ENCODE peak calls at places on chromosome 20, in five cellular contexts. One of them, this sample, is unnamed.

GRCh38 chr20:46176744-46177378 is 58.7 kb downstream of the CD40 start:
- DNase-seq in IMR-90: no peak
- DNase-seq in right atrium auricular region: no peak
- DNase-seq in fibroblast of lung: no peak
- DNase-seq in NB4: no peak
- DNase-seq in this sample: no peak

GRCh38 chr20:29689411-29690225 is 1567.8 kb upstream of the DEFB115 start:
- DNase-seq in fibroblast of lung: no peak
- DNase-seq in NB4: no peak
- DNase-seq in right atrium auricular region: no peak
- DNase-seq in IMR-90: no peak
- DNase-seq in this sample: peak

GRCh38 chr20:20360464-20360863 is 7.4 kb upstream of the INSM1 start:
- DNase-seq in IMR-90: peak
- DNase-seq in right atrium auricular region: no peak
- DNase-seq in NB4: peak
- DNase-seq in fibroblast of lung: peak
- DNase-seq in this sample: peak

GRCh38 chr20:53208110-53208908 is 236.2 kb downstream of the TSHZ2 start:
- DNase-seq in NB4: peak
- DNase-seq in fibroblast of lung: no peak
- DNase-seq in right atrium auricular region: no peak
- DNase-seq in IMR-90: no peak
- DNase-seq in this sample: no peak

GRCh38 chr20:7703436-7703835 is 236.8 kb downstream of the HAO1 start:
- DNase-seq in NB4: no peak
- DNase-seq in fibroblast of lung: no peak
- DNase-seq in right atrium auricular region: no peak
- DNase-seq in IMR-90: no peak
- DNase-seq in this sample: no peak

GRCh38 chr20:35837577-35838195 is 65.9 kb downstream of the PHF20 start:
- DNase-seq in right atrium auricular region: no peak
- DNase-seq in IMR-90: peak
- DNase-seq in fibroblast of lung: peak
- DNase-seq in NB4: no peak
- DNase-seq in this sample: no peak

GRCh38 chr20:53917145-53918009 is 153.0 kb downstream of the BCAS1 start:
- DNase-seq in IMR-90: no peak
- DNase-seq in right atrium auricular region: peak
- DNase-seq in NB4: peak
- DNase-seq in fibroblast of lung: peak
- DNase-seq in this sample: peak

GRCh38 chr20:45456632-45457031 is 12.9 kb upstream of the WFDC2 start:
- DNase-seq in NB4: peak
- DNase-seq in fibroblast of lung: no peak
- DNase-seq in IMR-90: no peak
- DNase-seq in right atrium auricular region: no peak
- DNase-seq in this sample: no peak

GRCh38 chr20:44938637-44939036 is 21.6 kb downstream of the TOMM34 start:
- DNase-seq in right atrium auricular region: no peak
- DNase-seq in IMR-90: no peak
- DNase-seq in fibroblast of lung: no peak
- DNase-seq in NB4: no peak
- DNase-seq in this sample: no peak

GRCh38 chr20:10963717-10964266 is 290.0 kb upstream of the JAG1 start:
- DNase-seq in right atrium auricular region: no peak
- DNase-seq in IMR-90: no peak
- DNase-seq in NB4: no peak
- DNase-seq in fibroblast of lung: no peak
- DNase-seq in this sample: no peak

GRCh38 chr20:49029203-49029602 is 16.9 kb upstream of the CSE1L start:
- DNase-seq in NB4: no peak
- DNase-seq in fibroblast of lung: peak
- DNase-seq in right atrium auricular region: no peak
- DNase-seq in IMR-90: peak
- DNase-seq in this sample: no peak

GRCh38 chr20:24746351-24746685 is 202.8 kb upstream of the CST7 start:
- DNase-seq in NB4: no peak
- DNase-seq in IMR-90: no peak
- DNase-seq in fibroblast of lung: peak
- DNase-seq in right atrium auricular region: peak
- DNase-seq in this sample: no peak

GRCh38 chr20:22836211-22836610 is 198.9 kb upstream of the SSTR4 start:
- DNase-seq in IMR-90: no peak
- DNase-seq in right atrium auricular region: no peak
- DNase-seq in NB4: no peak
- DNase-seq in fibroblast of lung: no peak
- DNase-seq in this sample: no peak
- TF ChIP-seq CTCF in IMR-90: no peak
- TF ChIP-seq CTCF in right atrium auricular region: no peak
- TF ChIP-seq CTCF in NB4: no peak
- TF ChIP-seq CTCF in fibroblast of lung: no peak
- TF ChIP-seq CTCF in this sample: no peak

GRCh38 chr20:3157817-3158216 is 1.8 kb downstream of the FASTKD5 start:
- DNase-seq in NB4: no peak
- DNase-seq in right atrium auricular region: no peak
- DNase-seq in fibroblast of lung: no peak
- DNase-seq in IMR-90: no peak
- DNase-seq in this sample: no peak
- H3K4me3 ChIP-seq in NB4: peak
- H3K4me3 ChIP-seq in right atrium auricular region: peak
- H3K4me3 ChIP-seq in fibroblast of lung: no peak
- H3K4me3 ChIP-seq in IMR-90: no peak
- H3K4me3 ChIP-seq in this sample: peak

GRCh38 chr20:23061262-23061661 is 11.8 kb upstream of the THBD start:
- DNase-seq in NB4: no peak
- DNase-seq in fibroblast of lung: no peak
- DNase-seq in right atrium auricular region: no peak
- DNase-seq in IMR-90: no peak
- DNase-seq in this sample: no peak

GRCh38 chr20:23063573-23063972 is 14.1 kb upstream of the THBD start:
- DNase-seq in fibroblast of lung: peak
- DNase-seq in NB4: no peak
- DNase-seq in IMR-90: no peak
- DNase-seq in right atrium auricular region: no peak
- DNase-seq in this sample: no peak

GRCh38 chr20:23060629-23061028 is 11.2 kb upstream of the THBD start:
- DNase-seq in fibroblast of lung: no peak
- DNase-seq in IMR-90: no peak
- DNase-seq in NB4: no peak
- DNase-seq in right atrium auricular region: no peak
- DNase-seq in this sample: no peak

GRCh38 chr20:23062632-23063031 is 13.2 kb upstream of the THBD start:
- DNase-seq in right atrium auricular region: no peak
- DNase-seq in NB4: no peak
- DNase-seq in fibroblast of lung: no peak
- DNase-seq in IMR-90: no peak
- DNase-seq in this sample: no peak

DNA sequence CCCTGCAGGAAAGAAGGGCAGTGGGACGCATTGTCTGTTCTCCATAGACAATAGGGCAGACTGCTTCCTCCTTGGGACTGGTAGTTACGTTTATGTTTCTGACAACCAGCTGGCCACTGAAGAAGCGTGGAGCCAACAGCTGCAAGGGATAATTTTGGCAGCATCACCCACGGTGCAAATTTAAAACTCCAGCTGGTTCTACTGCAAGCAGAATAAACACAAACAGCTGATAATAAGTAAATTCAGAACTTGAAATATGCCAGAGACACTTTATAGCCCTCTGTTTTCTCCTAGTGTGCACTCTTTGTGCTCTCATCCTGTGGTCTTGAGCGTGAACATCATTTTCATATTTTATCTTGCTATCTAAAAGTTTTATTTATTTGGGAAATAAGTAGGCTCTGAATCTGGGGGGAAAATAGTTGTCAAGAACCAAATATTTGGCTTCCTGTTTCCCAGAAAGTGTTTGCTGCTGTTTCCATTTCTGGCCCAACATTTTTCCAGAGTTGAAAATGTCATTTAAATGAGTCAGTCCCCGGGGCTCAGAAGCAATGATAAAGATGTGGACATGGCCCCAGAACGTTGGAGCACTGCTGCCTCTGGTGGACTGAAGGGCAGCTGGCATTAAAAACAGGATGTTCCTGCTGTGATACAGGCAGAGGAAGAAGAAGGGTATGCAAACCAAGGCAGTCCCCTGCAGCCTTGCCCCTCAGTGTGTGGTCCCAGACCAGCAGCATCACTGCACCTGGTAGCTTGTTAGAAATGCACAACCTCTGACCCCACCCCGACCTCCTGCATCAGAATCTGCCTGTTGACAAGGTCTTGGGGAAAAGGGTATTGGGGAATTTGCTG is 12.5 kb upstream of the THBD start:
- DNase-seq in fibroblast of lung: peak
- DNase-seq in NB4: peak
- DNase-seq in right atrium auricular region: peak
- DNase-seq in IMR-90: peak
- DNase-seq in this sample: no peak
- TF ChIP-seq CTCF in fibroblast of lung: peak
- TF ChIP-seq CTCF in NB4: peak
- TF ChIP-seq CTCF in right atrium auricular region: no peak
- TF ChIP-seq CTCF in IMR-90: peak
- TF ChIP-seq CTCF in this sample: peak

GRCh38 chr20:13221313-13221672 is 219 bp downstream of the ISM1 start:
- DNase-seq in NB4: no peak
- DNase-seq in fibroblast of lung: no peak
- DNase-seq in right atrium auricular region: no peak
- DNase-seq in IMR-90: no peak
- DNase-seq in this sample: no peak
- H3K4me3 ChIP-seq in NB4: no peak
- H3K4me3 ChIP-seq in fibroblast of lung: no peak
- H3K4me3 ChIP-seq in right atrium auricular region: peak
- H3K4me3 ChIP-seq in IMR-90: peak
- H3K4me3 ChIP-seq in this sample: peak

GRCh38 chr20:1119524-1119923 is 1.1 kb downstream of the PSMF1 start:
- DNase-seq in right atrium auricular region: no peak
- DNase-seq in IMR-90: no peak
- DNase-seq in NB4: no peak
- DNase-seq in fibroblast of lung: no peak
- DNase-seq in this sample: no peak

GRCh38 chr20:1119128-1119505 is 715 bp downstream of the PSMF1 start:
- DNase-seq in fibroblast of lung: no peak
- DNase-seq in right atrium auricular region: no peak
- DNase-seq in IMR-90: no peak
- DNase-seq in NB4: no peak
- DNase-seq in this sample: no peak

GRCh38 chr20:1121439-1121838 is 3.0 kb downstream of the PSMF1 start:
- DNase-seq in NB4: no peak
- DNase-seq in right atrium auricular region: no peak
- DNase-seq in IMR-90: no peak
- DNase-seq in fibroblast of lung: no peak
- DNase-seq in this sample: no peak

GRCh38 chr20:1118004-1118335 is 432 bp upstream of the PSMF1 start:
- DNase-seq in NB4: peak
- DNase-seq in IMR-90: no peak
- DNase-seq in fibroblast of lung: no peak
- DNase-seq in right atrium auricular region: no peak
- DNase-seq in this sample: no peak

DNA sequence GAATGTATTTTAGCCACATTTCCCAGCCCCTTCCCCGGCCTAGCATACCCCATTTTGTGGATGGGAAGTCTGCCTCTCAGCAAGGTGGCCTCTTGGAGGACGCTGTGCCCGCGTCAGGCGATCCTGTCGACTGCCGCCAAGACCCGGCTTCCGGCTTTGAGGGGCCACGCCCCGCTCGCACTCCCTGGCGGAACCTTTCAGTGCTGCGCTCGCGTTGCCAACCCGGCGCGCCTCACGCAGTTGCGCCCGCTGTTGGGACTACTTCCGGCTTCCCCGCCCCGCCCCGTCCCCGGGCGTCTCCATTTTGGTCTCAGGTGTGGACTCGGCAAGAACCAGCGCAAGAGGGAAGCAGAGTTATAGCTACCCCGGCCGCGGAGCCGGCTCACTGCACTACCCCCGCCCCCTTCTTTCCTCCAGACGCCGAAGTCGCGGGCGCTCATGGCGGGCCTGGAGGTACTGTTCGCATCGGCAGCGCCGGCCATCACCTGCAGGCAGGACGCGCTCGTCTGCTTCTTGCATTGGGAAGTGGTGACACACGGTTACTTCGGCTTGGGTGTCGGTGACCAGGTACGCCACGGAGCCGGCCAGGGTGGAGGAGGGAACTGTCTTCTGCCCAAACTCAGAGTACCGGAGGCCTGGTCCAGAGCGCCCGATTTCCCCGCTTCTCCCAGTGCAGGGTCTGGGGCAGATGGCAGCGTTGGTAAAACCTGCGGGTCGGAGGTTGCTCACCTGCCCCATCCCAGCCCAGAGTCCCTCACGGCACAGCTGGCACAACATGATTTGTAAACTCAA is at the start of gene PSMF1:
- DNase-seq in fibroblast of lung: peak
- DNase-seq in IMR-90: peak
- DNase-seq in NB4: peak
- DNase-seq in right atrium auricular region: peak
- DNase-seq in this sample: peak
- TF ChIP-seq CTCF in fibroblast of lung: no peak
- TF ChIP-seq CTCF in IMR-90: no peak
- TF ChIP-seq CTCF in NB4: no peak
- TF ChIP-seq CTCF in right atrium auricular region: no peak
- TF ChIP-seq CTCF in this sample: no peak

GRCh38 chr20:43584448-43585138 is 6.1 kb upstream of the IFT52 start:
- DNase-seq in IMR-90: peak
- DNase-seq in fibroblast of lung: peak
- DNase-seq in right atrium auricular region: no peak
- DNase-seq in NB4: no peak
- DNase-seq in this sample: no peak
- H3K4me3 ChIP-seq in IMR-90: no peak
- H3K4me3 ChIP-seq in fibroblast of lung: no peak
- H3K4me3 ChIP-seq in right atrium auricular region: no peak
- H3K4me3 ChIP-seq in NB4: no peak
- H3K4me3 ChIP-seq in this sample: no peak

This sample was measured in LNCaP clone FGC.